ENCODE peak calls at places on chromosomes 4 and X, in five cellular contexts. E, X, A, H and N are unnamed samples.
A peak's percentile ranks its signal among the peaks of the same experiment; 100 is the strongest.

GRCh38 chrX:110954428-110954827 is 141.6 kb upstream of the PAK3 start:
- DNase-seq in E (no peak), H (no peak), A (no peak), X (no peak), N (no peak)

GRCh38 chr4:88979292-88979691 is 77.7 kb downstream of the FAM13A start:
- DNase-seq in H (no peak), E (no peak), A (peak; percentile 20), X (no peak), N (no peak)

GRCh38 chr4:665381-665750 is 8.7 kb downstream of the ATP5ME start:
- DNase-seq in H (no peak), E (no peak), X (no peak), A (no peak), N (no peak)

GRCh38 chr4:113404167-113404571 is 354.7 kb downstream of the ANK2 start:
- DNase-seq in A (no peak), H (no peak), X (no peak), E (no peak), N (no peak)

GRCh38 chrX:10006770-10007169 is 39.6 kb downstream of the CLDN34 start:
- DNase-seq in H (no peak), A (no peak), X (no peak), E (no peak), N (no peak)

GRCh38 chrX:40368611-40369061 is 212.1 kb upstream of the ATP6AP2 start:
- DNase-seq in H (no peak), E (no peak), X (no peak), A (no peak), N (no peak)

GRCh38 chr4:21765810-21766407 is 182.7 kb downstream of the KCNIP4 start:
- DNase-seq in E (no peak), A (peak; percentile 29), H (peak; percentile 18), X (no peak), N (no peak)

GRCh38 chrX:30065226-30065625 is 150.1 kb upstream of the MAGEB2 start:
- DNase-seq in X (no peak), E (no peak), H (no peak), A (peak; percentile 52), N (no peak)

GRCh38 chr4:86846921-86847320 is 2.3 kb downstream of the SLC10A6 start:
- DNase-seq in H (no peak), E (no peak), A (no peak), X (no peak), N (no peak)

GRCh38 chr4:81207793-81208192 is 7.2 kb downstream of the PRKG2 start:
- DNase-seq in H (no peak), A (peak; percentile 89), E (no peak), X (no peak), N (no peak)

GRCh38 chr4:101337688-101338087 is 9.6 kb downstream of the PPP3CA start:
- DNase-seq in E (no peak), A (peak; percentile 77), X (no peak), H (no peak), N (no peak)

GRCh38 chr4:25919676-25920075 is 5.7 kb downstream of the SMIM20 start:
- DNase-seq in X (no peak), E (no peak), H (no peak), A (peak; percentile 53), N (no peak)

GRCh38 chrX:295136-295535 is 14.0 kb downstream of the PLCXD1 start:
- DNase-seq in H (no peak), X (no peak), E (no peak), A (no peak), N (no peak)

GRCh38 chr4:17068396-17068795 is 170.0 kb upstream of the LDB2 start:
- DNase-seq in E (no peak), H (no peak), X (no peak), A (peak; percentile 38), N (no peak)

GRCh38 chrX:133970021-133970550 is 15.3 kb downstream of the GPC3 start:
- DNase-seq in E (no peak), H (no peak), X (no peak), A (no peak), N (no peak)

GRCh38 chr4:176271749-176272148 is 2.7 kb upstream of the ASB5 start:
- DNase-seq in H (no peak), A (peak; percentile 70), X (no peak), E (no peak), N (no peak)

GRCh38 chr4:18689308-18689915 is 667.9 kb upstream of the LCORL start:
- DNase-seq in A (peak; percentile 66), X (peak; percentile 41), H (peak; percentile 44), E (no peak), N (no peak)

GRCh38 chrX:1576201-1577101 is 15.0 kb upstream of the AKAP17A start:
- DNase-seq in X (no peak), H (no peak), A (no peak), E (no peak), N (no peak)

GRCh38 chr4:109979932-109980717 is 67.4 kb downstream of the EGF start:
- DNase-seq in A (peak; percentile 78), X (no peak), E (no peak), H (no peak), N (no peak)

GRCh38 chrX:120309873-120310730 is 1.2 kb downstream of the TMEM255A start:
- DNase-seq in E (no peak), H (no peak), A (no peak), X (no peak), N (no peak)

GRCh38 chr4:175062183-175062592 is 144.0 kb downstream of the ADAM29 start:
- DNase-seq in X (no peak), E (no peak), H (no peak), A (no peak), N (no peak)

GRCh38 chr4:152090543-152090942 is 329.7 kb upstream of the GATB start:
- DNase-seq in E (no peak), H (no peak), X (no peak), A (peak; percentile 65), N (no peak)

GRCh38 chr4:152085657-152086056 is 324.9 kb upstream of the GATB start:
- DNase-seq in E (no peak), X (no peak), A (no peak), H (no peak), N (no peak)

GRCh38 chr4:152087335-152087734 is 326.5 kb upstream of the GATB start:
- DNase-seq in E (no peak), H (no peak), X (no peak), A (no peak), N (no peak)

GRCh38 chr4:152094851-152095700 is 334.3 kb upstream of the GATB start:
- DNase-seq in X (no peak), E (no peak), A (peak; percentile 67), H (no peak), N (no peak)

GRCh38 chr4:152089564-152089963 is 328.8 kb upstream of the GATB start:
- DNase-seq in X (no peak), H (no peak), A (no peak), E (no peak), N (no peak)
- H3K27ac ChIP-seq in X (no peak overlapping the region), H (no peak overlapping the region), A (no peak overlapping the region), E (no peak overlapping the region), N (no peak overlapping the region)

GRCh38 chr4:123891901-123892300 is 495.3 kb downstream of the SPRY1 start:
- DNase-seq in X (no peak), A (no peak), H (no peak), E (no peak), N (no peak)

GRCh38 chr4:123890889-123891288 is 494.3 kb downstream of the SPRY1 start:
- DNase-seq in X (no peak), H (no peak), E (no peak), A (no peak), N (no peak)

GRCh38 chr4:123892368-123892961 is 495.9 kb downstream of the SPRY1 start:
- DNase-seq in A (peak; percentile 0), H (no peak), E (no peak), X (no peak), N (no peak)

GRCh38 chr4:123893746-123894095 is 497.1 kb downstream of the SPRY1 start:
- DNase-seq in A (peak; percentile 34), X (no peak), E (no peak), H (no peak), N (no peak)

GRCh38 chr4:123892997-123893745 is 496.6 kb downstream of the SPRY1 start:
- DNase-seq in X (no peak), E (no peak), H (no peak), A (peak; percentile 24), N (no peak)
- H3K27ac ChIP-seq in X (peak overlapping the region; percentile 13), E (no peak overlapping the region), H (no peak overlapping the region), A (peak overlapping the region; percentile 36), N (no peak overlapping the region)

GRCh38 chr4:6969826-6970800 is 60.5 kb downstream of the TBC1D14 start:
- DNase-seq in A (no peak), E (no peak), H (no peak), X (no peak), N (no peak)

GRCh38 chr4:6971536-6972374 is 62.1 kb downstream of the TBC1D14 start:
- DNase-seq in H (no peak), A (no peak), X (no peak), E (no peak), N (peak; percentile 51)

GRCh38 chr4:6968496-6968895 is 58.9 kb downstream of the TBC1D14 start:
- DNase-seq in A (no peak), H (no peak), E (no peak), X (no peak), N (no peak)

GRCh38 chr4:6965329-6965728 is 55.7 kb downstream of the TBC1D14 start:
- DNase-seq in A (no peak), X (no peak), E (no peak), H (no peak), N (no peak)

DNA sequence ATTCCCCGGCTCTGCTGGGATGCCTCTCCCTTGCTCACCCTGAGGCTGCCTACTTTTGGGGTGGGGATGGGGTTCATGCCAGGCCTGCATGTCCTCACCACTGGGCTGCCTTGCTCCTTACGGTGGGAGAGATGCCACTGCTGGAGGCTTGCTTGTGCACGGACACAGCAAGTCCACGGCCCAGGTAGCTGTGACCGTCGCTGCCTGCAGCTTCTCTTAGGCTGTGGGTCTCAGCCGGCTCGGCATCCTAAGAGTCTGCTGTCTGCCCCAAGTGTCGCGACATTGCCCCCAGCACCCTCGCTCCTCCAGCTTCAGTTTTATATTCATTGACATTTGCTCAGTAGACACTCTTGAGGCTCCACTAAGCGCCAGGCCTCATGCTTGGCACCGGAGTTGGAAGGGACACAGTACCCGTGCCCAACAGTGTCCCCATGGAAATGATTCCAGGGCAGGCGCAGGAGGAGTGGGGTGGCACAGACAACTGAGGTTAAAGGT is 58.3 kb downstream of the TBC1D14 start:
- DNase-seq in E (no peak), X (no peak), H (no peak), A (no peak), N (no peak)
- H3K27ac ChIP-seq in E (no peak overlapping the region), X (no peak overlapping the region), H (no peak overlapping the region), A (no peak overlapping the region), N (no peak overlapping the region)

DNA sequence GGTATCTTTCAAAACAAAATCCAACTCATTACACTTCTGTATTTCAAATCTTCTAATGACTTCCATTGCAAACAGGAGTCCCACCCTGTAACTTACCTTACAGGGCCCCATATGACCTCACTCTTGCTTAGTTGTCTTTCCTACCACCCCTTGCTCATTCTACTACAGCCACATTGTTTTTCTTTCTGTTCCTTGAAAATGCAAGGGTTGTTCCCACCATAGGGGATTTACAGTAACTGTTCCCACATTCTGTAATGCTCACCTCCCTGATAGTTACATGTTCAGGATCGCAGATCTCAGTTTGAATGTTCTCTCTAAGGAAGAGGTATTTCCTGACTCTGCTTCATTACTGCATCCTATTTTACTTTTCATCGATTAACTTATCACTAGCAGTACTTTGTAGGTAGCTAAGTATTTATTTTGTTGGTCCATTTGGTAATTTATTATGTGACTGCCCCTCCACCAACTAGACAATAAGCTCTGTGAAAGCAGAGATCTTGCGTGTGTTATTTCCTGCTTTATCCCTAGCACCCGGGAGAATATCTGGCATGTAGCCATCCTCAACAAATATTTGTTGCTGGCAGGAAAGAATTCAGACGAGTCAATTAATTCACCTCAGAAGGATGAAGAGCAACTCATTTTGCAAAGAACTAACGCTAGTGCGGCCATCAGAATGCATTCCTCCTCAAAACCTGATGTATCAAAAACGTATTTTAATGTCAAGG is 21.4 kb downstream of the MAOB start:
- DNase-seq in E (no peak), X (no peak), A (peak; percentile 1), H (peak; percentile 36), N (no peak)
- H3K27ac ChIP-seq in E (peak overlapping the region; percentile 22), X (no peak overlapping the region), A (no peak overlapping the region), H (peak overlapping the region; percentile 49), N (no peak overlapping the region)